ENCODE peak calls at places on chromosomes 5 and 9, in four cellular contexts. O, N, F and G are unnamed samples.

GRCh38 chr9:94919376-94920098 is 193.0 kb downstream of the AOPEP start:
- ATAC-seq in O (peak), N (no peak), F (no peak), G (no peak)

GRCh38 chr5:133754575-133755169 is 142.3 kb upstream of the FSTL4 start:
- ATAC-seq in O (peak), N (peak), F (peak), G (no peak)

GRCh38 chr5:66841264-66841663 is 245.1 kb downstream of the MAST4 start:
- ATAC-seq in O (no peak), N (no peak), F (no peak), G (no peak)

GRCh38 chr9:100581661-100582060 is 3.8 kb downstream of the CAVIN4 start:
- ATAC-seq in O (no peak), N (no peak), F (no peak), G (no peak)

GRCh38 chr5:148796931-148797330 is 29.5 kb upstream of the ADRB2 start:
- ATAC-seq in O (no peak), N (no peak), F (no peak), G (no peak)

GRCh38 chr5:76337949-76338589 is 65.0 kb upstream of the IQGAP2 start:
- ATAC-seq in O (peak), N (peak), F (peak), G (no peak)

GRCh38 chr5:132003170-132003744 is 8.2 kb downstream of the ACSL6 start:
- ATAC-seq in O (no peak), N (peak), F (no peak), G (no peak)

GRCh38 chr5:59356813-59357381 is 536.6 kb downstream of the PDE4D start:
- ATAC-seq in O (no peak), N (no peak), F (peak), G (peak)

GRCh38 chr5:93586948-93587918 is 4.2 kb downstream of the NR2F1 start:
- ATAC-seq in O (no peak), N (no peak), F (peak), G (no peak)

GRCh38 chr5:29879401-29879800 is 1314.1 kb upstream of the CDH6 start:
- ATAC-seq in O (no peak), N (no peak), F (no peak), G (no peak)

GRCh38 chr5:178113841-178114324 is 551 bp downstream of the N4BP3 start:
- ATAC-seq in O (peak), N (no peak), F (no peak), G (no peak)

GRCh38 chr5:124652514-124652819 is 94.0 kb downstream of the ZNF608 start:
- ATAC-seq in O (no peak), N (no peak), F (no peak), G (no peak)

GRCh38 chr5:124651663-124652513 is 94.6 kb downstream of the ZNF608 start:
- ATAC-seq in O (peak), N (peak), F (peak), G (peak)

GRCh38 chr5:124654418-124654817 is 92.0 kb downstream of the ZNF608 start:
- ATAC-seq in O (no peak), N (no peak), F (no peak), G (no peak)

GRCh38 chr5:124650960-124651662 is 95.3 kb downstream of the ZNF608 start:
- ATAC-seq in O (peak), N (peak), F (no peak), G (peak)

GRCh38 chr5:124652892-124653441 is 93.5 kb downstream of the ZNF608 start:
- ATAC-seq in O (no peak), N (no peak), F (no peak), G (no peak)
- H3K27ac ChIP-seq in O (no peak), N (no peak), F (peak), G (peak)

GRCh38 chr5:109529987-109530386 is 120.2 kb upstream of the PJA2 start:
- ATAC-seq in O (no peak), N (no peak), F (no peak), G (no peak)

GRCh38 chr5:109531262-109531661 is 121.5 kb upstream of the PJA2 start:
- ATAC-seq in O (no peak), N (no peak), F (no peak), G (no peak)

GRCh38 chr5:109529520-109529919 is 119.7 kb upstream of the PJA2 start:
- ATAC-seq in O (no peak), N (no peak), F (peak), G (no peak)

GRCh38 chr5:109532773-109533364 is 123.1 kb upstream of the PJA2 start:
- ATAC-seq in O (no peak), N (no peak), F (no peak), G (no peak)

DNA sequence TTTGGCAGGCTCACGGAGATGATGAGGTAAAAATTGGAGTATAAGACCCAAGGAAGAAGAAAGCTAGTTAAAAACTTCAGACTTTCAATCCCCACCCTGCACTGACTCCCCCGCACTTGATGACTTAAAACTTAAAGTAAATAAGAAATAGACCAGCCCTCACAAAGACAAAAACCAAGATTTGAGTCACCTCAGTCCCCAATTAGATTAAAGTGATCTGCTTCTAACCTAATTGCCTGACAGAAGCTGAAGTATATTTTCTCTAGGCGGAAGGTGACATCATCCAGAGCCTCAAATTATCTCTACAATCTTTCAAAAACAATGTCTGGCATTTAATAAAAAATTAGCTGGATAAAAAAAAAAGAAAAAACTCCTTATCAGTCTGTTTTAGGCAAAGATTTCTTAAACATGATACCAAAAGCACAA is 124.1 kb upstream of the PJA2 start:
- ATAC-seq in O (no peak), N (no peak), F (peak), G (no peak)
- TF ChIP-seq POLR2AphosphoS5 in O (no peak), N (no peak), F (no peak), G (no peak)

GRCh38 chr5:7868773-7869473 is at the start of the genes FASTKD3 and MTRR:
- ATAC-seq in O (peak), N (peak), F (peak), G (peak)
- TF ChIP-seq POLR2A in O (peak), N (peak), F (peak), G (peak)

GRCh38 chr9:9395539-9395938 is 1217.3 kb downstream of the PTPRD start:
- ATAC-seq in O (no peak), N (no peak), F (no peak), G (no peak)
- H3K27ac ChIP-seq in O (no peak), N (no peak), F (no peak), G (no peak)

GRCh38 chr9:88742483-88742882 is 207.5 kb downstream of the NXNL2 start:
- ATAC-seq in O (no peak), N (no peak), F (peak), G (peak)
- TF ChIP-seq POLR2AphosphoS5 in O (no peak), N (no peak), F (no peak), G (peak)